ENCODE peak calls at places on chromosomes 11 and 22, in six cellular contexts. T is kidney epithelial cell, D is neural progenitor cell, I is GM06990, V is upper lobe of right lung, R is fibroblast of lung. C is an unnamed sample. For H3K36me3, the result is how much of the 10 kb centered on the place peaks cover.

GRCh38 chr11:46541593-46542371 is 52.0 kb downstream of the AMBRA1 start:
- DNase-seq in I (no peak), V (peak), D (no peak), T (no peak), R (no peak), C (peak)

GRCh38 chr11:119722281-119722794 is 6.7 kb downstream of the NECTIN1 start:
- DNase-seq in V (no peak), R (no peak), I (no peak), T (no peak), D (no peak), C (no peak)

GRCh38 chr22:21688341-21688705 is 22.5 kb downstream of the PPIL2 start:
- DNase-seq in R (no peak), T (no peak), D (no peak), I (no peak), V (no peak), C (no peak)

GRCh38 chr11:82750643-82751139 is 17.0 kb upstream of the FAM181B start:
- DNase-seq in R (no peak), D (peak), V (no peak), T (peak), I (no peak), C (no peak)

GRCh38 chr22:42472671-42473070 is 40.5 kb upstream of the NFAM1 start:
- DNase-seq in V (no peak), R (no peak), T (no peak), I (no peak), D (no peak), C (no peak)

GRCh38 chr11:35484435-35484834 is 41.0 kb downstream of the PAMR1 start:
- DNase-seq in I (no peak), V (no peak), D (no peak), T (no peak), R (peak), C (no peak)

GRCh38 chr11:7353100-7353499 is 101.4 kb downstream of the SYT9 start:
- DNase-seq in I (peak), T (no peak), V (no peak), R (no peak), D (peak), C (peak)

GRCh38 chr22:30262917-30263741 is 3.5 kb downstream of the OSM start:
- DNase-seq in D (peak), V (peak), I (no peak), T (no peak), R (peak), C (peak)

GRCh38 chr22:17230239-17230638 is 11.0 kb upstream of the ADA2 start:
- DNase-seq in D (no peak), R (no peak), T (no peak), V (no peak), I (no peak), C (no peak)

GRCh38 chr11:96817488-96817887 is 427.7 kb downstream of the JRKL start:
- DNase-seq in T (no peak), D (no peak), I (no peak), R (peak), V (no peak), C (no peak)

GRCh38 chr11:106482920-106483761 is 405.7 kb downstream of the AASDHPPT start:
- DNase-seq in T (peak), R (peak), V (no peak), D (peak), I (no peak), C (no peak)

GRCh38 chr11:96579642-96580041 is 189.8 kb downstream of the JRKL start:
- DNase-seq in V (no peak), R (no peak), D (no peak), T (no peak), I (no peak), C (no peak)

GRCh38 chr11:6647282-6647679 is 8.3 kb downstream of the DCHS1 start:
- DNase-seq in T (no peak), D (no peak), V (no peak), R (no peak), I (no peak), C (no peak)

GRCh38 chr22:27507066-27507715 is 294.4 kb downstream of the MN1 start:
- DNase-seq in V (no peak), I (no peak), T (no peak), D (no peak), R (peak), C (no peak)

GRCh38 chr11:108958446-108959123 is 293.7 kb downstream of the DDX10 start:
- DNase-seq in V (no peak), I (no peak), R (peak), D (no peak), T (no peak), C (no peak)

GRCh38 chr11:121797496-121797895 is 318.5 kb downstream of the BLID start:
- DNase-seq in R (no peak), T (no peak), D (no peak), V (no peak), I (no peak), C (no peak)

GRCh38 chr11:119438599-119438998 is 15.6 kb upstream of the THY1 start:
- DNase-seq in T (no peak), I (no peak), R (no peak), V (no peak), D (no peak), C (no peak)

GRCh38 chr11:123654566-123655081 is at the start of gene SCN3B:
- DNase-seq in V (peak), T (peak), D (peak), I (peak), R (peak), C (peak)

GRCh38 chr22:26550498-26551033 is 38.3 kb upstream of the TFIP11 start:
- DNase-seq in T (peak), D (peak), V (peak), R (peak), I (no peak), C (peak)

GRCh38 chr22:43152355-43153071 is 1.2 kb downstream of the TSPO start:
- DNase-seq in V (peak), R (peak), D (no peak), I (no peak), T (no peak), C (peak)

GRCh38 chr11:35305670-35306382 is 113.5 kb downstream of the SLC1A2 start:
- DNase-seq in T (no peak), V (no peak), D (peak), R (peak), I (no peak), C (no peak)

GRCh38 chr11:32892355-32893090 is at the start of gene QSER1:
- DNase-seq in V (peak), I (peak), R (peak), D (peak), T (no peak), C (peak)

GRCh38 chr11:61546663-61547062 is 34.2 kb downstream of the SYT7 start:
- DNase-seq in D (no peak), T (no peak), I (no peak), R (no peak), V (no peak), C (no peak)

GRCh38 chr22:44037519-44038370 is 13.6 kb downstream of the PARVB start:
- DNase-seq in T (peak), I (no peak), D (no peak), R (peak), V (no peak), C (no peak)

GRCh38 chr11:61797263-61797944 is 4.7 kb downstream of the FEN1 start:
- DNase-seq in I (no peak), V (no peak), T (peak), R (peak), D (peak), C (peak)

GRCh38 chr11:35141538-35141937 is 2.6 kb downstream of the CD44 start:
- DNase-seq in V (peak), R (no peak), T (no peak), D (no peak), I (no peak), C (peak)

GRCh38 chr11:43894546-43894945 is 13.9 kb downstream of the ALKBH3 start:
- DNase-seq in T (no peak), I (no peak), V (no peak), D (no peak), R (no peak), C (no peak)

GRCh38 chr11:99822846-99823565 is 802.3 kb downstream of the CNTN5 start:
- DNase-seq in V (no peak), T (no peak), D (no peak), R (peak), I (no peak), C (no peak)

GRCh38 chr11:18329196-18329870 is 7.0 kb downstream of the GTF2H1 start:
- DNase-seq in T (no peak), V (no peak), I (peak), R (peak), D (no peak), C (no peak)
- TF ChIP-seq CTCF in T (no peak), V (no peak), I (no peak), R (no peak), D (no peak), C (no peak)

GRCh38 chr22:41324818-41325528 is 23.6 kb downstream of the ZC3H7B start:
- DNase-seq in T (no peak), V (no peak), D (no peak), R (no peak), I (no peak), C (no peak)
- H3K36me3 ChIP-seq in T (under half), V (half or more), D (under half), R (under half), I (under half), C (half or more)

GRCh38 chr22:39239561-39240423 is 5.0 kb downstream of the PDGFB start:
- DNase-seq in V (peak), T (no peak), D (no peak), I (no peak), R (no peak), C (peak)
- H3K4me3 ChIP-seq in V (no peak), T (no peak), D (no peak), I (no peak), R (no peak), C (peak)

DNA sequence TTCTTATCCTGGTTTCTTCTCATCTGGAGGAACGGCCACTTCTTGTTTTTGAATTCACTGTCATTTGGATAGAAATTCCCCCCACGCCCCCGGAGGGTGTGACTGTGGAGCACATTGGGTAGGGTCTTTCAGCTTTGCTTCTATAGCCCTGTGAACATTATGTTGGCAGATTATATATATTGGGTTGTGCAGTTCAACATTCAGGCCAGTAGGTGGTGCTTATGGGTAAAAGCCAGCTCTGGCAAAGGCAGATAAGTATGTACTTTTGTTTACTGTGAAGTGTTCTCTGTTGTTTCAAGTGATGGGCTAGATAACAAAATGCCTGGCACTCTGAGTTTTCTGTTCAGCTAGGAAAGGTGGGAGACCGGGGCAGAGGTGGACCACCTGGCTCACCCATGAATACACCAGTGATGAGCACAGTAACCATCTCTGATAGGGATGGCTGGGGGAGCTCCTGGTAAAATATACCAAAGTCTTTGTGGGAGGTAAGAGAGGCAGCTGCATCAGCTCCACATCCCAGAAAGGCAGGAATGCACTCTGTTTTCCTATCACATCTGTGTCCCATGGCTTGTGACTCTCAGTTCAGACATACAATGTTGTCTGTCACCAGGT is 1348.2 kb upstream of the RAG2 start:
- DNase-seq in V (no peak), R (peak), I (no peak), T (no peak), D (peak), C (no peak)
- TF ChIP-seq CTCF in V (peak), R (peak), I (peak), T (peak), D (peak), C (peak)

C was measured in lower lobe of right lung.